ENCODE peak calls at places on chromosomes 1 and 21, in eight cellular contexts. W is body of pancreas, L is A673, Y is RWPE1, F is brain microvascular endothelial cell, S is mammary epithelial cell, I is colonic mucosa, O is right lobe of liver. J is an unnamed sample.

GRCh38 chr1:177585492-177586220 is 384.2 kb downstream of the SEC16B start:
- DNase-seq in S (peak), I (peak), F (no peak), L (no peak), O (no peak), W (no peak), Y (peak), J (no peak)

GRCh38 chr1:2415801-2416208 is 3.4 kb upstream of the PEX10 start:
- DNase-seq in S (no peak), O (no peak), I (peak), F (no peak), Y (no peak), W (no peak), L (no peak), J (no peak)

GRCh38 chr1:30976143-30976542 is 67.6 kb upstream of the SDC3 start:
- DNase-seq in L (peak), O (no peak), I (no peak), F (no peak), S (no peak), Y (no peak), W (no peak), J (no peak)

GRCh38 chr1:13922440-13922839 is 222.5 kb downstream of the PRDM2 start:
- DNase-seq in I (no peak), W (no peak), S (no peak), L (peak), Y (no peak), O (no peak), F (no peak), J (no peak)

GRCh38 chr1:53725238-53725689 is 13.7 kb downstream of the GLIS1 start:
- DNase-seq in F (no peak), S (peak), O (no peak), W (no peak), Y (no peak), L (peak), I (no peak), J (no peak)

GRCh38 chr1:181390350-181391080 is 92.8 kb upstream of the CACNA1E start:
- DNase-seq in S (no peak), W (peak), Y (no peak), I (peak), F (no peak), L (no peak), O (no peak), J (no peak)

GRCh38 chr1:87600070-87600469 is 271.4 kb downstream of the LMO4 start:
- DNase-seq in I (no peak), Y (no peak), O (no peak), L (no peak), S (no peak), F (no peak), W (no peak), J (no peak)

GRCh38 chr1:232856556-232856955 is 51.3 kb downstream of the MAP10 start:
- DNase-seq in W (no peak), S (no peak), I (no peak), F (no peak), O (no peak), Y (no peak), L (peak), J (no peak)

GRCh38 chr1:150272379-150272840 is at the start of gene C1orf54:
- DNase-seq in I (no peak), O (no peak), W (no peak), Y (no peak), L (peak), F (peak), S (no peak), J (no peak)

GRCh38 chr1:6087402-6087772 is 41.7 kb downstream of the KCNAB2 start:
- DNase-seq in I (no peak), W (no peak), Y (no peak), F (no peak), S (no peak), O (no peak), L (no peak), J (no peak)

GRCh38 chr1:157403203-157403602 is 149.1 kb downstream of the FCRL5 start:
- DNase-seq in Y (peak), L (peak), S (peak), F (no peak), I (peak), W (no peak), O (no peak), J (no peak)

GRCh38 chr1:2213576-2214505 is 14.3 kb upstream of the SKI start:
- DNase-seq in W (no peak), O (peak), Y (no peak), S (no peak), F (peak), I (peak), L (no peak), J (no peak)

GRCh38 chr1:86741947-86742572 is 37.7 kb downstream of the SH3GLB1 start:
- DNase-seq in Y (peak), S (peak), L (peak), F (peak), I (no peak), W (peak), O (no peak), J (no peak)

GRCh38 chr1:180927841-180928240 is 15.1 kb downstream of the KIAA1614 start:
- DNase-seq in O (no peak), S (no peak), L (no peak), I (no peak), W (peak), Y (no peak), F (no peak), J (no peak)

GRCh38 chr1:81230983-81231728 is 569.6 kb upstream of the ADGRL2 start:
- DNase-seq in F (no peak), Y (no peak), L (peak), O (no peak), I (no peak), W (no peak), S (no peak), J (no peak)

GRCh38 chr1:43082701-43083100 is 89.4 kb downstream of the EBNA1BP2 start:
- DNase-seq in Y (no peak), S (no peak), L (no peak), O (no peak), F (no peak), I (no peak), W (no peak), J (no peak)

GRCh38 chr1:112619518-112620458 is at the start of gene CAPZA1:
- DNase-seq in I (peak), S (peak), O (peak), L (peak), Y (peak), F (peak), W (peak), J (peak)
- TF ChIP-seq CTCF in I (no peak), S (no peak), O (no peak), L (no peak), Y (no peak), F (no peak), W (no peak), J (no peak)

GRCh38 chr1:174953657-174954435 is 45.9 kb upstream of the CACYBP start:
- DNase-seq in W (no peak), L (no peak), I (peak), O (no peak), Y (no peak), S (no peak), F (no peak), J (no peak)
- H3K27ac ChIP-seq in W (no peak), L (no peak), I (peak), O (peak), Y (no peak), S (no peak), F (no peak), J (no peak)

GRCh38 chr1:109792056-109792831 is 28.5 kb upstream of the EPS8L3 start:
- DNase-seq in O (peak), F (peak), Y (peak), S (peak), L (peak), I (peak), W (peak), J (peak)
- TF ChIP-seq CTCF in O (no peak), F (peak), Y (no peak), S (peak), L (peak), I (no peak), W (no peak), J (peak)

DNA sequence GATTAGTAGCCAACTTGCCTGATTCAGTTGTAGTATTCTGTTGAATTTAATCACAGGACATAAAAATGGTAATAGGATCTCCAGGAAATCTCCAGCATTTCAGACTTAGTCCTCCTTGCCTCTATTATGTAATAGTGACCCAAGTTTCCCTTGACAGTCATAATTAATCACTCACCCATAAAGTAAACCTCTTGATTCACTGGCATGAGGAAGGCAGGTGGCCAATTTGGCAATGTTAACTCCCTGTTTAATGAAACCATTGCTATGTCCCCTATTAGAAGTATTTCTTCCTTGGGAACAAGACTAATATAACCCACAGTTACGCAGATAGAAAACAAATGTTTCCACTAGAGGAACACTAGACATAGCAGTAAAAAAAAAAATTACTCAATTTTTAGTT is 604.8 kb upstream of the CXADR start:
- DNase-seq in F (no peak), L (peak), S (peak), W (no peak), Y (no peak), I (no peak), O (no peak), J (no peak)
- H3K27ac ChIP-seq in F (no peak), L (no peak), S (no peak), W (no peak), Y (no peak), I (no peak), O (no peak), J (no peak)

DNA sequence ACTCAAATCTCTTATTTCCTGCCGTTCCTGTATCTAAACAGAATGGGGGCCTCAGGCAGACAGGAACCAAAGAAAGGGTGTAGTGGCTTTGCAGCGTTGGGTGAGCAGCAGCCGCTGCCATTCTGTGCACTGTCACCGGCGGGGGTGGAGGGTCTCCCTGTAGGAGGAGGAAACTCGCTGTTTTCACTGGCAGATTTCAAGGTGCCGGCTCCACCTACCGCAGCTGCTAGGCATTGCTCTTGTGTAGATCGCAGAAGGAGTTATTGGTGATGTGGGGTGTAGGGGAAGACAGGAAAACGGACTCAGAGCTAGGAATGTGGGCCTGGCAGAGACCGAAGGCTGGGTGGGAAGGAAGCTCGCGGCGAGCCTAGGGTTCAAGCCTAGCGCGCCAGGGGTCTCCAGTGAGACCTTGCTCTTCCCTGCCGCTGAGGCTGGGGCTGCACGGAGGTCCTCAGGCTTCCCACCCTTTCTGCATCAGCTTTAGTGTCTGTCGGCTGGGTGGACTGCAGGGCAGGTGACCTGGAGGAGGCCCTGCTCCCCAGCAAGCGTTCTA is 20.8 kb downstream of the ATP5PO start:
- DNase-seq in O (peak), W (peak), Y (peak), I (peak), S (peak), L (peak), F (peak), J (peak)
- TF ChIP-seq CTCF in O (peak), W (peak), Y (peak), I (no peak), S (peak), L (peak), F (peak), J (peak)

GRCh38 chr1:231776006-231776707 is 149.6 kb downstream of the DISC1 start:
- DNase-seq in W (no peak), F (peak), S (no peak), O (no peak), Y (no peak), I (no peak), L (peak), J (no peak)
- H3K27ac ChIP-seq in W (no peak), F (no peak), S (no peak), O (no peak), Y (no peak), I (no peak), L (no peak), J (no peak)

DNA sequence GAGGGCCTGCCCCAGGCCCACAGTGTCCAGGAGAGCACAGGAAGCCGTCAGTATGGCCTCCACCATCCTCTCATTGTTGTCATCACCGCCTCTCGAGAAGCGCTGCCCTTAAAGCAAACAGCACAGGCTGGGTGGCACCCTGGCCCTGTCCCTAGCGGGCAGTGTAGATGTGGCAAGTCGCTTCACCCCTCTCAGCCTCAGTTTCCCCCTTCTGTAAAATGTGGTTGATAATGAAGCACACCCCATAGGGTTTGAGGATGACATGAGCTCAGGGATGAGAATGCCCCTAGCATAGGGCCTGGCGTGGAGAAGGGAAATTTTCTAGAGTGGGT is 13.4 kb downstream of the PLA2G2F start:
- DNase-seq in Y (no peak), F (no peak), S (no peak), W (no peak), O (no peak), L (no peak), I (no peak), J (no peak)
- TF ChIP-seq CTCF in Y (peak), F (no peak), S (no peak), W (no peak), O (no peak), L (no peak), I (peak), J (no peak)

GRCh38 chr21:16154961-16155360 is 425.2 kb downstream of the USP25 start:
- DNase-seq in O (no peak), L (peak), S (no peak), W (no peak), F (no peak), I (no peak), Y (no peak), J (no peak)

GRCh38 chr21:16162953-16163352 is 433.2 kb downstream of the USP25 start:
- DNase-seq in O (no peak), W (no peak), L (no peak), S (no peak), Y (no peak), F (no peak), I (no peak), J (no peak)

GRCh38 chr21:16159971-16160350 is 430.2 kb downstream of the USP25 start:
- DNase-seq in Y (no peak), S (no peak), L (no peak), I (no peak), F (no peak), W (no peak), O (no peak), J (no peak)

GRCh38 chr21:16156841-16157240 is 427.1 kb downstream of the USP25 start:
- DNase-seq in I (no peak), Y (no peak), F (no peak), W (no peak), L (no peak), S (no peak), O (no peak), J (no peak)

DNA sequence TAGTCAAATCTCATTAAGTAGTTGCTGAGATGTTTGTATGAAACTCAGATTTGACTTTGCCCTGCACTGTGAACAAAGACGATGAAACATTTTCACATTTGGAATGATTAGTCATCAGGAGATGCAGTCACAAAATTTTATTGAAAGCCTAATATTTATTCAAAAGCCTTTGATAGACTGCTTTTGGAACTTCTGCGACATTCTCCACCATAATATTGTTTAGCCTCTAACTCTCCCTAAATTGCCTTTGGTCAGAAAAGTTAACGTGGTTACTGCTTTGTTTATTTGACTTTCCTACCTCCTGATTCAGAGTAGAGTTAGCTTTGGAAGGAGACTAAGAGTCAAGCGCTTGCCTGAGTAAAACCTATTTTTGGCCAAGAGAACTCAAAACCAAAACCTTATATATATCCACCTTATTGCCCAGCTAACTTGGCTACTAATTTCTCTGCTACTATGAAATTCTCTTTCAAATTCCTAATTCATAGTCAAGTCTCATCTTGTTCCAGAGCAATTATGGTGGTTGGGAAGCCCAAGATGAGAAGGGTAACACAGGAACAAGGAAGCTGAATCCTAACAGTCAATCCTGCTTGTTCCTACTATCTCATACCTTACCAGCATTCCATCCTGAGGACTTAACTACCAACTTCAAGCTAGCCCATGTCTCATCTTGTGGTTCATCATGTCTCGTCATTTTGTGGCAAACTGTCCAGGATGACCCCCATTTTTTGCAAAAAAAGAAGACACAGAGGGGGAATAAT is 429.6 kb downstream of the USP25 start:
- DNase-seq in I (no peak), W (no peak), Y (no peak), F (no peak), O (no peak), S (no peak), L (peak), J (peak)
- H3K27ac ChIP-seq in I (no peak), W (no peak), Y (no peak), F (no peak), O (no peak), S (no peak), L (no peak), J (no peak)

GRCh38 chr21:42574234-42575027 is 60.8 kb downstream of the SLC37A1 start:
- DNase-seq in F (peak), S (no peak), L (no peak), W (no peak), O (peak), Y (peak), I (no peak), J (no peak)
- TF ChIP-seq CTCF in F (peak), S (peak), L (no peak), W (no peak), O (peak), Y (no peak), I (no peak), J (peak)

J was measured in AG04450.